ENCODE peak calls at places on chromosomes 7 and 10, in ten cellular contexts. One of them, this sample, is unnamed.

GRCh38 chr7:136000288-136000913 is 23.2 kb upstream of the MTPN start:
- DNase-seq in adrenal gland: no peak
- DNase-seq in CD4-positive, alpha-beta memory T cell: no peak
- DNase-seq in skeletal muscle cell: no peak
- DNase-seq in colonic mucosa: no peak
- DNase-seq in right cardiac atrium: no peak
- DNase-seq in ovary: no peak
- DNase-seq in dorsolateral prefrontal cortex: no peak
- DNase-seq in CD8-positive, alpha-beta memory T cell: no peak
- DNase-seq in osteoblast: no peak
- DNase-seq in this sample: no peak

GRCh38 chr7:68407460-68407859 is 1190.8 kb upstream of the AUTS2 start:
- DNase-seq in adrenal gland: no peak
- DNase-seq in CD4-positive, alpha-beta memory T cell: no peak
- DNase-seq in skeletal muscle cell: no peak
- DNase-seq in colonic mucosa: no peak
- DNase-seq in right cardiac atrium: no peak
- DNase-seq in ovary: no peak
- DNase-seq in dorsolateral prefrontal cortex: no peak
- DNase-seq in CD8-positive, alpha-beta memory T cell: no peak
- DNase-seq in osteoblast: no peak
- DNase-seq in this sample: no peak

GRCh38 chr10:88783734-88784133 is 18.8 kb upstream of the LIPM start:
- DNase-seq in adrenal gland: no peak
- DNase-seq in CD4-positive, alpha-beta memory T cell: no peak
- DNase-seq in skeletal muscle cell: no peak
- DNase-seq in colonic mucosa: no peak
- DNase-seq in right cardiac atrium: no peak
- DNase-seq in ovary: no peak
- DNase-seq in dorsolateral prefrontal cortex: no peak
- DNase-seq in CD8-positive, alpha-beta memory T cell: no peak
- DNase-seq in osteoblast: no peak
- DNase-seq in this sample: no peak

GRCh38 chr7:20651960-20652544 is 36.6 kb downstream of the ABCB5 start:
- DNase-seq in adrenal gland: no peak
- DNase-seq in CD4-positive, alpha-beta memory T cell: no peak
- DNase-seq in skeletal muscle cell: no peak
- DNase-seq in colonic mucosa: no peak
- DNase-seq in right cardiac atrium: no peak
- DNase-seq in ovary: no peak
- DNase-seq in dorsolateral prefrontal cortex: no peak
- DNase-seq in CD8-positive, alpha-beta memory T cell: no peak
- DNase-seq in osteoblast: no peak
- DNase-seq in this sample: peak

GRCh38 chr10:653991-654646 is 35.3 kb downstream of the DIP2C start:
- DNase-seq in adrenal gland: no peak
- DNase-seq in CD4-positive, alpha-beta memory T cell: no peak
- DNase-seq in skeletal muscle cell: no peak
- DNase-seq in colonic mucosa: peak
- DNase-seq in right cardiac atrium: no peak
- DNase-seq in ovary: no peak
- DNase-seq in dorsolateral prefrontal cortex: no peak
- DNase-seq in CD8-positive, alpha-beta memory T cell: no peak
- DNase-seq in osteoblast: no peak
- DNase-seq in this sample: no peak

GRCh38 chr10:89115876-89116627 is 91.1 kb downstream of the CH25H start:
- DNase-seq in adrenal gland: no peak
- DNase-seq in CD4-positive, alpha-beta memory T cell: no peak
- DNase-seq in skeletal muscle cell: peak
- DNase-seq in colonic mucosa: no peak
- DNase-seq in right cardiac atrium: no peak
- DNase-seq in ovary: no peak
- DNase-seq in dorsolateral prefrontal cortex: no peak
- DNase-seq in CD8-positive, alpha-beta memory T cell: no peak
- DNase-seq in osteoblast: peak
- DNase-seq in this sample: no peak

GRCh38 chr7:45665172-45665571 is 91.0 kb downstream of the ADCY1 start:
- DNase-seq in adrenal gland: peak
- DNase-seq in CD4-positive, alpha-beta memory T cell: no peak
- DNase-seq in skeletal muscle cell: no peak
- DNase-seq in colonic mucosa: peak
- DNase-seq in right cardiac atrium: no peak
- DNase-seq in ovary: no peak
- DNase-seq in dorsolateral prefrontal cortex: no peak
- DNase-seq in CD8-positive, alpha-beta memory T cell: no peak
- DNase-seq in osteoblast: no peak
- DNase-seq in this sample: no peak

GRCh38 chr10:124265391-124265745 is 153.4 kb downstream of the OAT start:
- DNase-seq in adrenal gland: no peak
- DNase-seq in CD4-positive, alpha-beta memory T cell: no peak
- DNase-seq in skeletal muscle cell: no peak
- DNase-seq in colonic mucosa: no peak
- DNase-seq in right cardiac atrium: no peak
- DNase-seq in ovary: no peak
- DNase-seq in dorsolateral prefrontal cortex: no peak
- DNase-seq in CD8-positive, alpha-beta memory T cell: no peak
- DNase-seq in osteoblast: no peak
- DNase-seq in this sample: no peak

GRCh38 chr7:138857728-138858127 is 59.7 kb upstream of the ATP6V0A4 start:
- DNase-seq in adrenal gland: no peak
- DNase-seq in CD4-positive, alpha-beta memory T cell: no peak
- DNase-seq in skeletal muscle cell: no peak
- DNase-seq in colonic mucosa: no peak
- DNase-seq in right cardiac atrium: no peak
- DNase-seq in ovary: no peak
- DNase-seq in dorsolateral prefrontal cortex: no peak
- DNase-seq in CD8-positive, alpha-beta memory T cell: no peak
- DNase-seq in osteoblast: no peak
- DNase-seq in this sample: no peak

GRCh38 chr7:79590571-79591274 is 137.3 kb upstream of the MAGI2 start:
- DNase-seq in adrenal gland: no peak
- DNase-seq in CD4-positive, alpha-beta memory T cell: no peak
- DNase-seq in skeletal muscle cell: no peak
- DNase-seq in colonic mucosa: no peak
- DNase-seq in right cardiac atrium: no peak
- DNase-seq in ovary: no peak
- DNase-seq in dorsolateral prefrontal cortex: no peak
- DNase-seq in CD8-positive, alpha-beta memory T cell: no peak
- DNase-seq in osteoblast: no peak
- DNase-seq in this sample: no peak

DNA sequence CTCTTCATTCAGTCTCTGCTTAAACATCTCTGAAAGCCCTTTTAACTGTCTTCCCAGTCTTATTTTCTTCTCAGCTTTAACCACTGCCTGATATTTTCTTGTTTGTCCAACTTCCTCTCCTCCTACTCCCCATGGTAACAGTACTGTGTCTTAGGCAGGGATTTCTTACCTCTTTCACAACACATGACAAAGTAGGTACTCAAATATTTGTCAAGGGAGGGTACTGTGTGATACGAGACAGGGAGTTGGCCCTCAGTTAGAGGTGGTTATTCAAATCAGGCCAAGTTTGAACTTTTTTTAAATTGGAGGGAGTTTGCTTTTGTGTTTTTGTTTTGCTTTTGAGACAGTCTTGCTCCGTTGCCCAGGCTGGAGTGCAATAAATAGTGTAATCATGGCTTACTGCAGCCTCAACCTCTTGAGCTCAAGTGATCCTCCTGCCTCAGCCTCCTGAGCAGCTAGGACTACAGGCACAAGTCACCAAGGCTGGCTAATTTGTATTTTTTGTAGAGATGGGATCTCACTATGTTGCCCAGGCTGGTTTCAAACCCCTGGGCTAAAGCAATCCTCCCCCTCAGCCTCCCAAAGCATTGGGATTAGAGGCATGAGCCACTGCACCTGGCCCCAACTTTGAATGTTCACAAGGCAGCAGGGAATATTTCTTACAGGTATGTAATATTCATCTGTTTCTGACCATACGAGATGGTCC is 2.5 kb upstream of the KPNA7 start:
- DNase-seq in adrenal gland: no peak
- DNase-seq in CD4-positive, alpha-beta memory T cell: no peak
- DNase-seq in skeletal muscle cell: no peak
- DNase-seq in colonic mucosa: no peak
- DNase-seq in right cardiac atrium: no peak
- DNase-seq in ovary: no peak
- DNase-seq in dorsolateral prefrontal cortex: no peak
- DNase-seq in CD8-positive, alpha-beta memory T cell: no peak
- DNase-seq in osteoblast: no peak
- DNase-seq in this sample: no peak
- H3K4me3 ChIP-seq in adrenal gland: no peak
- H3K4me3 ChIP-seq in CD4-positive, alpha-beta memory T cell: no peak
- H3K4me3 ChIP-seq in skeletal muscle cell: no peak
- H3K4me3 ChIP-seq in colonic mucosa: no peak
- H3K4me3 ChIP-seq in right cardiac atrium: no peak
- H3K4me3 ChIP-seq in ovary: no peak
- H3K4me3 ChIP-seq in dorsolateral prefrontal cortex: no peak
- H3K4me3 ChIP-seq in CD8-positive, alpha-beta memory T cell: no peak
- H3K4me3 ChIP-seq in osteoblast: no peak
- H3K4me3 ChIP-seq in this sample: no peak

DNA sequence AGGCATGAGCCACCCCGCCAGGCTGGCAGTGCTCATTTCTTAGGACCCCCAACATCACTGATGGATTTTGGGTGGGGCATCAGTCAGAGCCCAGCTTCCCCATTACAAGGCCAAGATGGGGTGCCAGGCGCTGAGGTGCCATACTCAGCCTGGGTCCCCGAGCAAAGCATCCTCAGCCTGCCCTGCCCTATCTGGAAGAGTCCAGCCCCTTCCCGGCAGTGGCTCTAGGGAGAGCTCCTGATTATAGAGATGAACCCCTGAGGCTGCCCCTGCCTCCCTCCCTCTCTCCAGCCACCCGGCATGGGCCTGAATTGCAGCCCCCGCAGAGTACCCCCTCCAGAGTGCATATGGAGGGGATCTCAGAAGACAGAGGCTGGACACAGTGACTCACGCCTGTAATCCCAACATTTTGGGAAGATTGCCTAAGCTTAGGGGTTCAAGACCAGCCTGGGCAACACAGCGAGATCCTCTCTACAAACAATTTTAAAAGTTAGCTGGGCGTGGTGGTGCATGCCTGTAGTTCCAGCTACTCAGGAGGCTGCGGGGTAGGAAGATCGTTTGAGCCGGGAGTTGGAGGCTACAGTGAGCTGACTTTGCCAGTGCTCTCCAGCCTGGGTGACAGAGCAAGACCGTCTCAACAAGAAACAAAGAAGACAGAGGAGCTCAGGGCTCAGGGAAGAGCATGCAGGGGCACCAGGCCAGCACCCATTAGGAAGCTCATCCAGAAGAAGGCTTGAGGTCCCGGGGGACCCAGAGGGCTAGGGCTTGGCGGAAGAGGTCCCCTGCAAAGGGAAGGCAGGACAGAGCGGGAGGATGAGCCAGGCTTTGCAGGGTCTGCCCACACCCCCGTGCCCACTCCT is 13.3 kb downstream of the LAT2 start:
- DNase-seq in adrenal gland: no peak
- DNase-seq in CD4-positive, alpha-beta memory T cell: no peak
- DNase-seq in skeletal muscle cell: no peak
- DNase-seq in colonic mucosa: no peak
- DNase-seq in right cardiac atrium: no peak
- DNase-seq in ovary: no peak
- DNase-seq in dorsolateral prefrontal cortex: no peak
- DNase-seq in CD8-positive, alpha-beta memory T cell: no peak
- DNase-seq in osteoblast: no peak
- DNase-seq in this sample: no peak
- H3K4me3 ChIP-seq in adrenal gland: no peak
- H3K4me3 ChIP-seq in CD4-positive, alpha-beta memory T cell: no peak
- H3K4me3 ChIP-seq in skeletal muscle cell: no peak
- H3K4me3 ChIP-seq in colonic mucosa: no peak
- H3K4me3 ChIP-seq in right cardiac atrium: no peak
- H3K4me3 ChIP-seq in ovary: no peak
- H3K4me3 ChIP-seq in dorsolateral prefrontal cortex: no peak
- H3K4me3 ChIP-seq in CD8-positive, alpha-beta memory T cell: no peak
- H3K4me3 ChIP-seq in osteoblast: no peak
- H3K4me3 ChIP-seq in this sample: no peak

DNA sequence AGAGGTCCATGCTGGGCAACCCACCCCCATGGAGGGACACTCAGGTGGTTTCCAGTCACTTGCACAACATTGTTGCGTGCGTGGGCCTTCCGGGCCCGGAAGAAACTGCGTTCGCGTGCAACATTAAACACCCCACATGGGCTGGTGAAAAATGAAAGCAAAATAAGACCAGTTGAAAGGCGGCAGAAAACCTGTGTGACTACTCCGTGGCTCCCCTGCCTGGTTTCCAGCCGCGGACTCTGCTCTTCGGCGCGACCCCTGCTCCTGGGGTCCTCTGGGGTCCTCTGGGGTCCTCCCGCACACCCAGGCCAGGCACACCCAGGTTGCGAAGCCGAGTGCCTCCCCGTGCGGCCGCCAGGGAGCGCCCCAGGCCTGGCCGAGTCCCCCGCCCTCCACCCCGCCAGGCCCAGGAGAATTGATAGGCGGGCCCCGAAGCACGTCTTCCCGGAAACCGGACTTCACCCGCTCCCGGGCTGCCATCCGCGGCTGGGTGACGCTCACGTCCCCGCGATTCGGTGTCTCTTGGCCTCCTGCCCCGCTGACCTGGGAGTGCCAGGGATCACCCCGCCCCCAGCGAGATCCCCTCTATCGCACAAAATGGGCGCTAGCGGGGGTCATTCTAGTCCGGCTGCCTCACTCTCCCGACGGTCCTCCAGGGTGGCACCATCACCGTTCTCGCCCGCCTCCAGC is 1.9 kb upstream of the SH2D4B start:
- DNase-seq in adrenal gland: peak
- DNase-seq in CD4-positive, alpha-beta memory T cell: peak
- DNase-seq in skeletal muscle cell: no peak
- DNase-seq in colonic mucosa: peak
- DNase-seq in right cardiac atrium: peak
- DNase-seq in ovary: peak
- DNase-seq in dorsolateral prefrontal cortex: peak
- DNase-seq in CD8-positive, alpha-beta memory T cell: peak
- DNase-seq in osteoblast: peak
- DNase-seq in this sample: no peak
- H3K4me3 ChIP-seq in adrenal gland: no peak
- H3K4me3 ChIP-seq in CD4-positive, alpha-beta memory T cell: peak
- H3K4me3 ChIP-seq in skeletal muscle cell: no peak
- H3K4me3 ChIP-seq in colonic mucosa: peak
- H3K4me3 ChIP-seq in right cardiac atrium: peak
- H3K4me3 ChIP-seq in ovary: peak
- H3K4me3 ChIP-seq in dorsolateral prefrontal cortex: peak
- H3K4me3 ChIP-seq in CD8-positive, alpha-beta memory T cell: peak
- H3K4me3 ChIP-seq in osteoblast: peak
- H3K4me3 ChIP-seq in this sample: no peak

GRCh38 chr10:104268691-104269645 is at the start of gene GSTO2:
- DNase-seq in adrenal gland: peak
- DNase-seq in CD4-positive, alpha-beta memory T cell: peak
- DNase-seq in skeletal muscle cell: peak
- DNase-seq in colonic mucosa: peak
- DNase-seq in right cardiac atrium: peak
- DNase-seq in ovary: peak
- DNase-seq in dorsolateral prefrontal cortex: peak
- DNase-seq in CD8-positive, alpha-beta memory T cell: peak
- DNase-seq in osteoblast: peak
- DNase-seq in this sample: peak
- H3K4me3 ChIP-seq in adrenal gland: no peak
- H3K4me3 ChIP-seq in CD4-positive, alpha-beta memory T cell: peak
- H3K4me3 ChIP-seq in skeletal muscle cell: peak
- H3K4me3 ChIP-seq in colonic mucosa: peak
- H3K4me3 ChIP-seq in right cardiac atrium: peak
- H3K4me3 ChIP-seq in ovary: peak
- H3K4me3 ChIP-seq in dorsolateral prefrontal cortex: peak
- H3K4me3 ChIP-seq in CD8-positive, alpha-beta memory T cell: peak
- H3K4me3 ChIP-seq in osteoblast: peak
- H3K4me3 ChIP-seq in this sample: peak

GRCh38 chr10:126171555-126171954 is 216.7 kb downstream of the ADAM12 start:
- DNase-seq in adrenal gland: no peak
- DNase-seq in CD4-positive, alpha-beta memory T cell: no peak
- DNase-seq in skeletal muscle cell: peak
- DNase-seq in colonic mucosa: no peak
- DNase-seq in right cardiac atrium: no peak
- DNase-seq in ovary: no peak
- DNase-seq in dorsolateral prefrontal cortex: no peak
- DNase-seq in CD8-positive, alpha-beta memory T cell: no peak
- DNase-seq in osteoblast: peak
- DNase-seq in this sample: no peak
- H3K4me3 ChIP-seq in adrenal gland: no peak
- H3K4me3 ChIP-seq in CD4-positive, alpha-beta memory T cell: no peak
- H3K4me3 ChIP-seq in skeletal muscle cell: no peak
- H3K4me3 ChIP-seq in colonic mucosa: no peak
- H3K4me3 ChIP-seq in right cardiac atrium: no peak
- H3K4me3 ChIP-seq in ovary: no peak
- H3K4me3 ChIP-seq in dorsolateral prefrontal cortex: no peak
- H3K4me3 ChIP-seq in CD8-positive, alpha-beta memory T cell: no peak
- H3K4me3 ChIP-seq in osteoblast: peak
- H3K4me3 ChIP-seq in this sample: no peak